ENCODE peak calls at places on chromosomes 7 and 10, in seven cellular contexts. One of them, this sample, is unnamed.

GRCh38 chr7:13874783-13875182 is 114.7 kb downstream of the ETV1 start:
- DNase-seq in IMR-90: peak; percentile 66
- DNase-seq in globus pallidus: no peak
- DNase-seq in SW 1271: no peak
- DNase-seq in mesendoderm: no peak
- DNase-seq in pancreas: no peak
- DNase-seq in DMS153: no peak
- DNase-seq in this sample: no peak

GRCh38 chr10:60209874-60210584 is 179.6 kb downstream of the ANK3 start:
- DNase-seq in globus pallidus: no peak
- DNase-seq in SW 1271: no peak
- DNase-seq in DMS153: no peak
- DNase-seq in mesendoderm: peak; percentile 48
- DNase-seq in pancreas: no peak
- DNase-seq in IMR-90: no peak
- DNase-seq in this sample: no peak

GRCh38 chr10:125005312-125006187 is 63.6 kb downstream of the ZRANB1 start:
- DNase-seq in IMR-90: no peak
- DNase-seq in mesendoderm: no peak
- DNase-seq in pancreas: no peak
- DNase-seq in globus pallidus: no peak
- DNase-seq in SW 1271: no peak
- DNase-seq in DMS153: no peak
- DNase-seq in this sample: no peak

GRCh38 chr7:25069900-25070443 is 55.1 kb downstream of the CYCS start:
- DNase-seq in pancreas: peak; percentile 55
- DNase-seq in DMS153: peak; percentile 48
- DNase-seq in SW 1271: peak; percentile 72
- DNase-seq in mesendoderm: peak; percentile 84
- DNase-seq in globus pallidus: peak; percentile 55
- DNase-seq in IMR-90: peak; percentile 88
- DNase-seq in this sample: peak; percentile 32

GRCh38 chr7:8627322-8627721 is 193.9 kb downstream of the NXPH1 start:
- DNase-seq in DMS153: peak; percentile 57
- DNase-seq in globus pallidus: no peak
- DNase-seq in pancreas: no peak
- DNase-seq in mesendoderm: no peak
- DNase-seq in IMR-90: no peak
- DNase-seq in SW 1271: no peak
- DNase-seq in this sample: no peak

GRCh38 chr7:130758429-130759056 is 24.5 kb upstream of the KLF14 start:
- DNase-seq in mesendoderm: peak; percentile 43
- DNase-seq in SW 1271: peak; percentile 59
- DNase-seq in DMS153: peak; percentile 24
- DNase-seq in globus pallidus: peak; percentile 26
- DNase-seq in pancreas: no peak
- DNase-seq in IMR-90: peak; percentile 69
- DNase-seq in this sample: no peak

GRCh38 chr7:875051-875450 is 1.3 kb upstream of the GET4 start:
- DNase-seq in DMS153: peak; percentile 81
- DNase-seq in IMR-90: no peak
- DNase-seq in mesendoderm: peak; percentile 52
- DNase-seq in globus pallidus: no peak
- DNase-seq in pancreas: no peak
- DNase-seq in SW 1271: no peak
- DNase-seq in this sample: no peak

GRCh38 chr10:61271127-61271780 is 181.9 kb downstream of the TMEM26 start:
- DNase-seq in SW 1271: no peak
- DNase-seq in DMS153: no peak
- DNase-seq in pancreas: no peak
- DNase-seq in globus pallidus: no peak
- DNase-seq in mesendoderm: peak; percentile 64
- DNase-seq in IMR-90: peak; percentile 84
- DNase-seq in this sample: no peak

GRCh38 chr10:91551856-91552255 is 81.0 kb downstream of the PPP1R3C start:
- DNase-seq in SW 1271: peak; percentile 21
- DNase-seq in globus pallidus: peak; percentile 61
- DNase-seq in DMS153: peak; percentile 15
- DNase-seq in IMR-90: peak; percentile 80
- DNase-seq in mesendoderm: peak; percentile 89
- DNase-seq in pancreas: peak; percentile 49
- DNase-seq in this sample: peak; percentile 50

GRCh38 chr10:55091691-55092328 is 290.8 kb upstream of the PCDH15 start:
- DNase-seq in mesendoderm: peak; percentile 5
- DNase-seq in globus pallidus: peak; percentile 5
- DNase-seq in DMS153: no peak
- DNase-seq in pancreas: no peak
- DNase-seq in IMR-90: peak; percentile 1
- DNase-seq in SW 1271: no peak
- DNase-seq in this sample: no peak

GRCh38 chr7:47236480-47237208 is 345.3 kb downstream of the TNS3 start:
- DNase-seq in pancreas: no peak
- DNase-seq in IMR-90: no peak
- DNase-seq in mesendoderm: no peak
- DNase-seq in globus pallidus: no peak
- DNase-seq in SW 1271: no peak
- DNase-seq in DMS153: no peak
- DNase-seq in this sample: no peak

GRCh38 chr10:91635401-91636400 is 2.8 kb upstream of the PPP1R3C start:
- DNase-seq in DMS153: peak; percentile 53
- DNase-seq in IMR-90: peak; percentile 81
- DNase-seq in mesendoderm: peak; percentile 84
- DNase-seq in pancreas: peak; percentile 81
- DNase-seq in SW 1271: peak; percentile 59
- DNase-seq in globus pallidus: peak; percentile 81
- DNase-seq in this sample: peak; percentile 68

GRCh38 chr7:155861480-155861868 is 49.2 kb upstream of the SHH start:
- DNase-seq in globus pallidus: no peak
- DNase-seq in IMR-90: no peak
- DNase-seq in DMS153: no peak
- DNase-seq in mesendoderm: no peak
- DNase-seq in SW 1271: no peak
- DNase-seq in pancreas: no peak
- DNase-seq in this sample: no peak

GRCh38 chr10:72728462-72728861 is 36.5 kb downstream of the MCU start:
- DNase-seq in globus pallidus: no peak
- DNase-seq in IMR-90: no peak
- DNase-seq in SW 1271: no peak
- DNase-seq in pancreas: no peak
- DNase-seq in mesendoderm: no peak
- DNase-seq in DMS153: no peak
- DNase-seq in this sample: no peak

GRCh38 chr7:41996381-41997035 is 240.5 kb downstream of the GLI3 start:
- DNase-seq in mesendoderm: no peak
- DNase-seq in SW 1271: no peak
- DNase-seq in IMR-90: peak; percentile 86
- DNase-seq in DMS153: no peak
- DNase-seq in globus pallidus: no peak
- DNase-seq in pancreas: no peak
- DNase-seq in this sample: no peak

GRCh38 chr10:26448706-26449435 is 10.7 kb downstream of the APBB1IP start:
- DNase-seq in SW 1271: no peak
- DNase-seq in DMS153: no peak
- DNase-seq in globus pallidus: no peak
- DNase-seq in IMR-90: no peak
- DNase-seq in pancreas: no peak
- DNase-seq in mesendoderm: no peak
- DNase-seq in this sample: no peak

GRCh38 chr7:48924433-48924832 is at the start of gene CDC14C:
- DNase-seq in IMR-90: no peak
- DNase-seq in globus pallidus: no peak
- DNase-seq in mesendoderm: no peak
- DNase-seq in pancreas: no peak
- DNase-seq in DMS153: no peak
- DNase-seq in SW 1271: no peak
- DNase-seq in this sample: no peak

GRCh38 chr7:4244041-4244440 is 438.1 kb upstream of the FOXK1 start:
- DNase-seq in pancreas: no peak
- DNase-seq in mesendoderm: no peak
- DNase-seq in SW 1271: no peak
- DNase-seq in globus pallidus: no peak
- DNase-seq in DMS153: no peak
- DNase-seq in IMR-90: no peak
- DNase-seq in this sample: no peak

GRCh38 chr10:21296575-21297355 is 228.7 kb downstream of the SKIDA1 start:
- DNase-seq in SW 1271: no peak
- DNase-seq in mesendoderm: no peak
- DNase-seq in pancreas: no peak
- DNase-seq in IMR-90: no peak
- DNase-seq in DMS153: no peak
- DNase-seq in globus pallidus: no peak
- DNase-seq in this sample: no peak

GRCh38 chr7:150629347-150629746 is 2.8 kb downstream of the GIMAP6 start:
- DNase-seq in globus pallidus: no peak
- DNase-seq in SW 1271: no peak
- DNase-seq in pancreas: no peak
- DNase-seq in IMR-90: no peak
- DNase-seq in DMS153: no peak
- DNase-seq in mesendoderm: no peak
- DNase-seq in this sample: peak; percentile 74

GRCh38 chr10:103641326-103641725 is 147.8 kb downstream of the NEURL1 start:
- DNase-seq in pancreas: no peak
- DNase-seq in DMS153: no peak
- DNase-seq in globus pallidus: no peak
- DNase-seq in mesendoderm: no peak
- DNase-seq in IMR-90: no peak
- DNase-seq in SW 1271: no peak
- DNase-seq in this sample: no peak

GRCh38 chr10:46268076-46268881 is 18.5 kb upstream of the ANTXRL start:
- DNase-seq in mesendoderm: no peak
- DNase-seq in SW 1271: no peak
- DNase-seq in DMS153: no peak
- DNase-seq in IMR-90: no peak
- DNase-seq in globus pallidus: no peak
- DNase-seq in pancreas: no peak
- DNase-seq in this sample: no peak

GRCh38 chr10:102113956-102114857 is 6.0 kb downstream of the LDB1 start:
- DNase-seq in globus pallidus: peak; percentile 11
- DNase-seq in pancreas: no peak
- DNase-seq in SW 1271: no peak
- DNase-seq in IMR-90: no peak
- DNase-seq in mesendoderm: peak; percentile 72
- DNase-seq in DMS153: no peak
- DNase-seq in this sample: peak; percentile 33

GRCh38 chr7:130853503-130854279 is 119.7 kb upstream of the KLF14 start:
- DNase-seq in pancreas: no peak
- DNase-seq in mesendoderm: no peak
- DNase-seq in IMR-90: peak; percentile 69
- DNase-seq in globus pallidus: no peak
- DNase-seq in SW 1271: peak; percentile 90
- DNase-seq in DMS153: no peak
- DNase-seq in this sample: no peak

GRCh38 chr10:89158446-89158845 is 48.7 kb downstream of the CH25H start:
- DNase-seq in IMR-90: peak; percentile 31
- DNase-seq in DMS153: no peak
- DNase-seq in SW 1271: no peak
- DNase-seq in mesendoderm: no peak
- DNase-seq in pancreas: no peak
- DNase-seq in globus pallidus: no peak
- DNase-seq in this sample: no peak

GRCh38 chr7:424961-425793 is 94.5 kb downstream of the PDGFA start:
- DNase-seq in SW 1271: no peak
- DNase-seq in IMR-90: no peak
- DNase-seq in mesendoderm: no peak
- DNase-seq in pancreas: no peak
- DNase-seq in globus pallidus: peak; percentile 60
- DNase-seq in DMS153: no peak
- DNase-seq in this sample: no peak

GRCh38 chr7:16504019-16504418 is 22.6 kb upstream of the LRRC72 start:
- DNase-seq in IMR-90: peak; percentile 81
- DNase-seq in pancreas: no peak
- DNase-seq in globus pallidus: no peak
- DNase-seq in mesendoderm: peak; percentile 60
- DNase-seq in DMS153: no peak
- DNase-seq in SW 1271: no peak
- DNase-seq in this sample: no peak

GRCh38 chr10:22250897-22251605 is 33.2 kb upstream of the EBLN1 start:
- DNase-seq in SW 1271: no peak
- DNase-seq in pancreas: no peak
- DNase-seq in mesendoderm: no peak
- DNase-seq in IMR-90: no peak
- DNase-seq in globus pallidus: peak; percentile 59
- DNase-seq in DMS153: peak; percentile 0
- DNase-seq in this sample: no peak

GRCh38 chr7:98319176-98319575 is 37.7 kb downstream of the BRI3 start:
- DNase-seq in pancreas: no peak
- DNase-seq in IMR-90: no peak
- DNase-seq in SW 1271: no peak
- DNase-seq in DMS153: no peak
- DNase-seq in mesendoderm: no peak
- DNase-seq in globus pallidus: no peak
- DNase-seq in this sample: no peak

GRCh38 chr7:117435475-117436043 is 8.3 kb upstream of the ASZ1 start:
- DNase-seq in globus pallidus: no peak
- DNase-seq in IMR-90: no peak
- DNase-seq in mesendoderm: no peak
- DNase-seq in DMS153: no peak
- DNase-seq in pancreas: no peak
- DNase-seq in SW 1271: no peak
- DNase-seq in this sample: no peak

GRCh38 chr10:74113546-74113945 is 37.1 kb downstream of the AP3M1 start:
- DNase-seq in SW 1271: no peak
- DNase-seq in pancreas: no peak
- DNase-seq in mesendoderm: no peak
- DNase-seq in IMR-90: peak; percentile 22
- DNase-seq in DMS153: no peak
- DNase-seq in globus pallidus: no peak
- DNase-seq in this sample: no peak

GRCh38 chr7:151136515-151136908 is 31.0 kb downstream of the GBX1 start:
- DNase-seq in DMS153: no peak
- DNase-seq in mesendoderm: no peak
- DNase-seq in globus pallidus: no peak
- DNase-seq in SW 1271: no peak
- DNase-seq in IMR-90: no peak
- DNase-seq in pancreas: no peak
- DNase-seq in this sample: no peak